ENCODE peak calls at places on chromosomes 1 and 21, in seven cellular contexts. C, Y, W, Q, A, E and R are unnamed samples.

GRCh38 chr1:205335692-205336091 is 14.1 kb upstream of the NUAK2 start:
- DNase-seq in Q (peak; percentile 69), E (peak; percentile 87), Y (peak; percentile 93), W (peak; percentile 73), A (peak; percentile 62), C (peak; percentile 90), R (peak; percentile 77)

GRCh38 chr1:155529929-155530328 is 32.7 kb downstream of the ASH1L start:
- DNase-seq in A (no peak), W (no peak), Q (no peak), Y (no peak), E (no peak), C (no peak), R (no peak)

GRCh38 chr1:155051777-155052398 is 772 bp downstream of the ADAM15 start:
- DNase-seq in W (peak; percentile 81), Y (peak; percentile 66), A (peak; percentile 13), E (no peak), Q (peak; percentile 71), C (peak; percentile 77), R (peak; percentile 60)

GRCh38 chr1:203796223-203796747 is 862 bp downstream of the ZBED6 start:
- DNase-seq in Q (no peak), C (peak; percentile 51), A (peak; percentile 26), Y (no peak), E (no peak), W (peak; percentile 31), R (no peak)

GRCh38 chr1:44810101-44810761 is 1.9 kb downstream of the BTBD19 start:
- DNase-seq in Y (peak; percentile 67), A (no peak), C (no peak), W (peak; percentile 74), E (peak; percentile 81), Q (peak; percentile 64), R (no peak)

GRCh38 chr1:225424562-225425210 is 3.2 kb downstream of the LBR start:
- DNase-seq in A (peak; percentile 56), Y (no peak), W (no peak), C (no peak), E (no peak), Q (no peak), R (no peak)

GRCh38 chr21:20720623-20721022 is 277.6 kb upstream of the NCAM2 start:
- DNase-seq in A (no peak), Y (no peak), C (no peak), Q (no peak), W (no peak), E (no peak), R (no peak)

GRCh38 chr1:218994615-218995014 is 179.1 kb upstream of the LYPLAL1 start:
- DNase-seq in E (no peak), C (no peak), Y (no peak), Q (no peak), A (no peak), W (no peak), R (no peak)

GRCh38 chr1:210739627-210740026 is 394.3 kb downstream of the KCNH1 start:
- DNase-seq in W (no peak), Y (no peak), A (peak; percentile 7), Q (no peak), E (no peak), C (no peak), R (no peak)

GRCh38 chr1:224082146-224082545 is 31.8 kb upstream of the FBXO28 start:
- DNase-seq in E (no peak), W (no peak), Q (no peak), A (peak; percentile 12), Y (no peak), C (no peak), R (no peak)

GRCh38 chr1:84845357-84845756 is 47.6 kb downstream of the LPAR3 start:
- DNase-seq in C (no peak), Q (no peak), E (no peak), W (no peak), A (no peak), Y (no peak), R (no peak)

GRCh38 chr1:69568435-69569280 is 936 bp downstream of the LRRC7 start:
- DNase-seq in W (no peak), Q (peak; percentile 6), A (no peak), C (no peak), Y (no peak), E (peak; percentile 15), R (no peak)

GRCh38 chr1:223022641-223023473 is 120.2 kb downstream of the TLR5 start:
- DNase-seq in E (no peak), A (no peak), Q (peak; percentile 24), W (peak; percentile 38), C (no peak), Y (no peak), R (no peak)

GRCh38 chr1:34929853-34930701 is 627 bp upstream of the DLGAP3 start:
- DNase-seq in Q (no peak), C (no peak), Y (no peak), E (no peak), W (no peak), A (no peak), R (no peak)

GRCh38 chr1:6832789-6833188 is 47.5 kb downstream of the CAMTA1 start:
- DNase-seq in E (no peak), C (no peak), Y (no peak), A (no peak), W (no peak), Q (no peak), R (no peak)

GRCh38 chr1:229093546-229094336 is 177.2 kb upstream of the RAB4A start:
- DNase-seq in E (no peak), C (peak; percentile 83), A (no peak), W (no peak), Y (no peak), Q (no peak), R (no peak)

GRCh38 chr1:22920734-22921451 is 51.8 kb downstream of the LACTBL1 start:
- DNase-seq in A (no peak), C (no peak), Q (no peak), Y (no peak), E (no peak), W (peak; percentile 42), R (no peak)

GRCh38 chr1:75053207-75053606 is 81.0 kb upstream of the LHX8 start:
- DNase-seq in E (no peak), C (no peak), A (no peak), Y (no peak), Q (no peak), W (no peak), R (no peak)

GRCh38 chr1:119840745-119841144 is 29.5 kb upstream of the REG4 start:
- DNase-seq in E (no peak), C (no peak), A (no peak), Y (no peak), W (no peak), Q (no peak), R (no peak)

GRCh38 chr1:245105815-245106410 is 48.9 kb upstream of the KIF26B start:
- DNase-seq in E (no peak), W (no peak), C (no peak), A (peak; percentile 8), Y (no peak), Q (no peak), R (no peak)

GRCh38 chr1:181139631-181140051 is 51.1 kb downstream of the IER5 start:
- DNase-seq in A (peak; percentile 73), Q (no peak), E (no peak), W (no peak), C (no peak), Y (no peak), R (no peak)

GRCh38 chr1:117826551-117827078 is 102.8 kb downstream of the GDAP2 start:
- DNase-seq in Y (no peak), A (peak; percentile 96), Q (peak; percentile 27), E (no peak), W (peak; percentile 73), C (no peak), R (no peak)

GRCh38 chr1:181391297-181391905 is 91.9 kb upstream of the CACNA1E start:
- DNase-seq in E (no peak), W (no peak), A (no peak), Y (no peak), C (no peak), Q (no peak), R (no peak)

DNA sequence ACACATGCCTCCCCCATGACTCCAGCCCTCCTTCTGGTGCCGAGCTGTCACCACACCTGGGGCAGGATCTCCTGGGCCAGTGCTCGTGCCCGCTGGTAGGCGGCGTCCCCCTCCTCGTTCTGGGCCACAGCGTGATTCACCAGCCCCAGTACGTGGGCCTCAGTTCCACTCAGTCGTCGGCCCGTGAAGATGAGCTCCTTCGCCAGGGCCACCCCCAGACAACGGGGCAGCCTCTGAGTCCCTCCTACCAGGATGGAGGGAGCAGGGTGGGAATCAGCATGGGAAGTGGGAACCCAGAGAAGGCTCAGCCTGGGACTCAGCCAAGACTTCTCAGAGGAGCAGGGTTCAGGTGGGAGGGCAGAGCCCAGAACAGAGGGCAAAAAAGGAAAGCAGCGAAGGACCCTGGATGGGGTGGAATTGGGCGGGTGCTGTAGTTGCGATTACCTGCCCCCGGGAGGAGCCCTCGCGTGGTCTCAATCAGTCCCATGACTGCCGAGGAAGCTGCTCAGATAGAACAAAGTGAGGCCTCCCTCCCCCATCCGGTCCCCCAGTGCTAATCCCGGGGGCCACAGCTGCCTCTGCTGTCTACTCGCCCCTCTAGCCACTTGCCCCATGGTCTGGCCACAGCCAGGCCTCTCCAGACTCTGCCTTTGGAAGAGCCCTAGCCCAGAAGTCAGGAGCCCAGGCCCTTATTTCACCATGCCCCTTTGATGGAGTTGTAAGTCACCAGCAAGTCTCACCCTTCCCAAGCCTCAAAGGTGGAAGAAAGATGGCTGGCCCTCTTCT is 16.8 kb downstream of the ECHDC2 start:
- DNase-seq in E (no peak), W (peak; percentile 41), C (no peak), A (no peak), Q (no peak), Y (no peak), R (no peak)
- TF ChIP-seq CTCF in E (no peak), W (peak; percentile 31), C (no peak), A (peak; percentile 35), Q (peak; percentile 38), Y (peak; percentile 33), R (no peak)

DNA sequence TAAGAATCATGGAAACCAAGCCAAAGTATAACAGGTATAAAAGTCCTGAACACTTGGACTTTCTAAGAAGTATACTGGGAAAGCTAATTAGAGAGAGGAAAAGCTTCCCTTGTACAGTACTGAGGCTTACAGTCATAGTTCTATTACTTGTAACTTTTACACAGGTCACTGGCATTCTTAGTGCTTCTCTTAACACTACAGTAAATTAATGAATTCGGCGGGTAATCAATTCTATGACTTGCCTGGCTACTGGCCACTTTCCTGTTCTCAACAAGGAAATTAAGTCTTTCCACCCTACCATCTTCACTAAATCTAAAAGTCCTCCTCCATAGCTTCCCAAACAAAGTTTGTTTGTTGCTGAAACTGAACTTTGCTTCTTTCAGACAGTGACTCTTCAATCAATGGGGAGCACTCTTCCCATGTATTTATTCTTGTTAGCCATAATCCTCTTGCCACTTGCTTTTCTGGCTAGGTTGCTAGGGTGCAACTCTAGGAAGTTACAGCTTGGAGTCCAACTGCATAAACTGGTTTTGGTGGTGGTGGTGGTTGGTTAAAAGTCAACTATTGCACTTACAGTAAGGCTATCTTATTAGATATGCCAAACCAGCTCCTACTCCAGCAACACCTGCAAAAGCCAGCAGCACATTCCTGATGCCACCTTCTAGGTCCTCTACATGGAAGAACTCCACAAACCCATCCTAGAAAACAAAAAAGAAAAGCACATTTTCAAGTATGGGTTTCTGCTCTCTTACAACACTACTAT is 2.4 kb downstream of the MCL1 start:
- DNase-seq in Q (no peak), E (no peak), W (no peak), C (no peak), A (peak; percentile 39), Y (peak; percentile 45), R (no peak)
- H3K27ac ChIP-seq in Q (peak overlapping the region; percentile 98), E (peak overlapping the region; percentile 100), W (peak overlapping the region; percentile 100), C (peak overlapping the region; percentile 98), A (peak overlapping the region; percentile 59), Y (peak overlapping the region; percentile 99), R (peak overlapping the region; percentile 97)

GRCh38 chr1:110631836-110632620 is 25.9 kb upstream of the KCNA2 start:
- DNase-seq in C (no peak), Y (no peak), E (no peak), Q (no peak), A (no peak), W (no peak), R (no peak)
- H3K4me3 ChIP-seq in C (no peak overlapping the region), Y (no peak overlapping the region), E (no peak overlapping the region), Q (no peak overlapping the region), A (no peak overlapping the region), W (no peak overlapping the region), R (no peak overlapping the region)

GRCh38 chr1:39507230-39507928 is 15.9 kb downstream of the BMP8A start:
- DNase-seq in W (no peak), Y (no peak), A (no peak), E (no peak), C (no peak), Q (no peak), R (no peak)
- TF ChIP-seq CTCF in W (peak; percentile 27), Y (peak; percentile 18), A (peak; percentile 32), E (peak; percentile 6), C (no peak), Q (peak; percentile 25), R (no peak)